ENCODE peak calls at places on chromosomes 3 and 15, in six cellular contexts. B, G, H, D, W and R are unnamed samples.
A peak's percentile ranks its signal among the peaks of the same experiment; 100 is the strongest.

GRCh38 chr3:151923901-151924300 is 50.5 kb downstream of the SUCNR1 start:
- DNase-seq in H (no peak), G (no peak), D (no peak), W (no peak), B (no peak), R (no peak)

GRCh38 chr15:37873336-37873735 is 61.1 kb upstream of the TMCO5A start:
- DNase-seq in W (no peak), G (no peak), D (no peak), B (no peak), H (no peak), R (no peak)

GRCh38 chr15:31557899-31558298 is 231.3 kb downstream of the KLF13 start:
- DNase-seq in W (no peak), G (no peak), H (no peak), B (no peak), D (no peak), R (no peak)

GRCh38 chr3:194598771-194599557 is 34.3 kb downstream of the TMEM44 start:
- DNase-seq in H (no peak), D (no peak), W (no peak), G (no peak), B (no peak), R (no peak)

GRCh38 chr15:89781891-89782618 is 5.9 kb downstream of the MESP2 start:
- DNase-seq in G (no peak), W (peak; percentile 84), H (no peak), D (no peak), B (peak; percentile 39), R (no peak)

GRCh38 chr3:167835359-167835758 is 99.8 kb downstream of the SERPINI1 start:
- DNase-seq in G (no peak), W (no peak), D (no peak), B (no peak), H (no peak), R (no peak)

GRCh38 chr3:55203006-55203405 is 275.1 kb upstream of the LRTM1 start:
- DNase-seq in D (no peak), W (no peak), H (no peak), B (no peak), G (no peak), R (no peak)

GRCh38 chr3:66179813-66180212 is 41.0 kb upstream of the SLC25A26 start:
- DNase-seq in G (no peak), H (no peak), W (no peak), B (no peak), D (no peak), R (no peak)

GRCh38 chr3:191753186-191753585 is 292.2 kb downstream of the PYDC2 start:
- DNase-seq in G (no peak), H (no peak), W (no peak), D (no peak), B (no peak), R (no peak)

GRCh38 chr3:128279594-128279880 is 126.3 kb downstream of the EEFSEC start:
- DNase-seq in W (no peak), B (no peak), G (no peak), H (no peak), D (no peak), R (no peak)

GRCh38 chr3:195253981-195254432 is 17.0 kb downstream of the XXYLT1 start:
- DNase-seq in D (no peak), W (no peak), G (no peak), B (no peak), H (no peak), R (no peak)

GRCh38 chr3:119580148-119580760 is 962 bp downstream of the ADPRH start:
- DNase-seq in H (no peak), B (no peak), D (peak; percentile 22), W (no peak), G (no peak), R (no peak)

GRCh38 chr3:23817508-23818223 is 11.9 kb downstream of the UBE2E1 start:
- DNase-seq in W (no peak), D (no peak), B (no peak), G (no peak), H (no peak), R (no peak)

GRCh38 chr3:37481986-37482385 is 307.6 kb upstream of the LRRFIP2 start:
- DNase-seq in G (no peak), D (no peak), W (no peak), H (no peak), B (no peak), R (no peak)

GRCh38 chr3:18297131-18297530 is 128.0 kb downstream of the SATB1 start:
- DNase-seq in D (no peak), B (no peak), H (no peak), W (no peak), G (no peak), R (no peak)

GRCh38 chr3:18300916-18301315 is 124.2 kb downstream of the SATB1 start:
- DNase-seq in D (no peak), W (no peak), H (no peak), G (no peak), B (no peak), R (no peak)

GRCh38 chr3:18290130-18290529 is 135.0 kb downstream of the SATB1 start:
- DNase-seq in D (no peak), B (no peak), W (no peak), H (no peak), G (no peak), R (no peak)

DNA sequence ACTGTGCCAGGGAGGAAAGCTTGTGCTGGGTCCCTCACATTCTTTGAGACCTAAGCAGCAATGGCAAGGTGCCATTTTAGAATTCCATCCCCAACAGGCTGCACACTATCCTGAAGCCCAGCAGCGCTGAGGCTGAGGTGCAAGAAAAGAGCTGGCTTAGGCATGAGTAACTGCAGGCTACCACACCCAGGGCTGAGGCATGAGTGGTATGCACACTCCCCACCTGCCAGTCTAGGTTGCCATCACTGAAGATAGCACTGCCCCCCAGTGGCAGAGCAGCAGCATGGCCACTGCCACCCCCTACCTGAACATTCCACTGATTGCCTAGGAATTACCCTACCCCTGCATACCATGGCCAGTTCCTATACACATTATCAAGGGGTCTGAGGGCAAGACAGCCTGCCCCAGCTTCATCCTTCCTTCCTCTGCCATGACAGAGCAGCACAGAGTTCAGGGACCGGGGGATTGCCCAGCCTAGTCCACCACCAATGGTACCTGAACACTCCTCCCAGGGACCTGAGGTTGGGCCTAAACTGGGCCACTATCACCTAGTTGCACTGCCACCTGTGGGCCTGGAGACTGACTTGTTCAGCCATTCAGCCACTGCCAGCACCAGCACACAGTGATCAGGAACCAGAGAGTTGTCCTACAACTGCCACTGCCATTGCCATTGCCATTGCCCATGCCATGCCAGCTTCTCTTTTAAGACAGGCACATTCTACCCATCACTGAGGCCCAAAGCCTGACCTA is 129.8 kb downstream of the SATB1 start:
- DNase-seq in H (peak; percentile 77), W (peak; percentile 21), D (peak; percentile 12), B (peak; percentile 87), G (peak; percentile 26), R (peak; percentile 5)
- TF ChIP-seq JUND in H (no peak), W (no peak), D (no peak), B (no peak), G (no peak), R (no peak)

DNA sequence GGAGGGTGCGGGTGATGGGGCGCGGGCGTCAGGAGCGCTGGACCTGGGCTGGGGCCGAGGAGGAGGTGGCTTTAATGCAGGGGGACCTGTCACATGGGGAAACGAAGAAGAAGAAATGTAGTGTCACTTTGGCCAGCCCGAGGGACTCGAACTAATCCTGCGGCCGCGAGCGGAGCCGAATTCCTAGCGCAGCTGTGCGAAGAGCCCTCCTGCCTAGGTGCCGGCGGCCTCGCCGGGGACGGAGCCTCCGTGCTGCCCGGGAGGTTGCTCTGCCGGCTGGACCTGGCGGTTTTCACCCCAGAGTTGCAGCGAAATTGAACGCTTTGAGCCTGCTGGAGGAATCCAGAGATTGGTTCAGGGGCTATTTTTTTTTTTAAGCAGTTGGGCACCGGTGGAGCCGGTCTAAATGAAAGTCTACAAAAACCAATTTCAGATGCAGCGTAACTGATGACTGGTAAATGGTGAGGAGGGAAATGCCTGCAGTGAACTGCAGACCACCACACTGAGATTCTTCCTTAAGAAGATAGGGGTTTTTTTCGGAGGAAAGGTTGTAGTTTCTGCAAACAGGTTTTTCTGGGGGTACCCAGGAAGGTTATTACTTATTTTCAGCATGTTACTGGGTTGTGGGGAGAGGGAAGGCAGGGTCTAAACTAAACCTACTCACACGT is 674 bp downstream of the TMEM108 start:
- DNase-seq in H (no peak), G (peak; percentile 6), B (no peak), W (no peak), D (peak; percentile 62), R (peak; percentile 60)
- TF ChIP-seq JUND in H (no peak), G (no peak), B (no peak), W (no peak), D (no peak), R (no peak)

DNA sequence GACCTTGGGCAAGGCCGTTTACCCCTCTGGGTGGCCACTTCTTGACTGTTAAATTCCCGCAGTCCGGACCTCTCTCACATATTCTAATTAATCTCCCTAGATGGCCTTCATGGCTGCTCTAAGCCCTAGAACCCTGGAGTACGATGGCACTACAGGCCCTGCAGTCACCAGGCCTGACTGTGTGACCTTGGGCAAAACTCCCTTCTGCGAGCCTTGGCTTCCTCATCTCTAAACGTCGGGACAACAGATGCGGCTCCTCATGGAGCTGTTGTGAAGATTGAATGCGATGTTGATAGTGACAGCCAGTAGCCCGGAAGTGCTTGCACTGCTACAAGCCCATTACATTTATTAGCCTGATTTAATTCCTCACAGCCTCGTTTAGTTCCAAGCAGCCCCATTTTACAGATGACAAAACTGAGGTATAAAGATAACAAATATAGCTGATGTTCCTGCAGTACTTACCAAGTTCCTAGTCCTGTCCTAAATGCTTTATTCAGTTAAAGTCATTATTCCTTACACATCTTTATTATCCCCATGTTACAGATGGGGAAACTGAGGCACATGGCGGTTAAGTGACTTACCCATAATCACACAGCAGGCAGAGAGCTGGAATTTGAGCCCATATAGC is 10.3 kb downstream of the EPHB3 start:
- DNase-seq in W (no peak), H (no peak), B (no peak), G (no peak), D (no peak), R (no peak)
- TF ChIP-seq JUND in W (no peak), H (no peak), B (no peak), G (no peak), D (no peak), R (no peak)

GRCh38 chr3:133928136-133928893 is 32.6 kb upstream of the RAB6B start:
- DNase-seq in H (no peak), W (no peak), D (no peak), B (no peak), G (no peak), R (no peak)

GRCh38 chr3:133925960-133926735 is 30.5 kb upstream of the RAB6B start:
- DNase-seq in W (no peak), H (no peak), D (no peak), G (no peak), B (no peak), R (no peak)

GRCh38 chr3:133926736-133927542 is 31.3 kb upstream of the RAB6B start:
- DNase-seq in G (peak; percentile 15), B (no peak), D (peak; percentile 45), W (no peak), H (no peak), R (no peak)

GRCh38 chr3:133928903-133929607 is 33.4 kb upstream of the RAB6B start:
- DNase-seq in B (no peak), H (no peak), G (no peak), W (no peak), D (no peak), R (no peak)

GRCh38 chr3:133927543-133928066 is 31.9 kb upstream of the RAB6B start:
- DNase-seq in H (no peak), G (peak; percentile 94), B (no peak), W (no peak), D (peak; percentile 95), R (peak; percentile 68)
- TF ChIP-seq JUND in H (no peak), G (no peak), B (no peak), W (no peak), D (no peak), R (no peak)